ENCODE peak calls at places on chromosome 15, in nine cellular contexts. D is SK-N-SH, F is K562, Z is HepG2, H is endothelial cell of umbilical vein, O is stomach, R is sigmoid colon, V is spleen, N is HCT116. U is an unnamed sample.

GRCh38 chr15:40282144-40282869 is 557 bp downstream of the ANKRD63 start:
- DNase-seq in D (peak; percentile 86), F (peak; percentile 79), Z (peak; percentile 30), H (peak; percentile 31), O (peak; percentile 56), R (no peak), V (peak; percentile 92), N (no peak), U (no peak)

GRCh38 chr15:82146990-82147461 is 101.2 kb upstream of the MEX3B start:
- DNase-seq in D (no peak), F (peak; percentile 51), Z (peak; percentile 5), H (peak; percentile 93), O (no peak), R (no peak), V (no peak), N (peak; percentile 51), U (no peak)

GRCh38 chr15:64070965-64071851 is 22.4 kb downstream of the CIAO2A start:
- DNase-seq in D (no peak), F (peak; percentile 32), Z (peak; percentile 74), H (peak; percentile 86), O (peak; percentile 58), R (peak; percentile 90), V (no peak), N (no peak), U (no peak)

GRCh38 chr15:93047621-93048425 is 41.2 kb downstream of the RGMA start:
- DNase-seq in D (no peak), F (no peak), Z (no peak), H (no peak), O (no peak), R (no peak), V (no peak), N (no peak), U (no peak)

GRCh38 chr15:31325432-31325975 is 1.1 kb upstream of the KLF13 start:
- DNase-seq in D (peak; percentile 82), F (peak; percentile 28), Z (no peak), H (no peak), O (peak; percentile 64), R (peak; percentile 89), V (peak; percentile 96), N (no peak), U (peak; percentile 66)

GRCh38 chr15:80695099-80695910 is at the start of gene ABHD17C:
- DNase-seq in D (peak; percentile 92), F (peak; percentile 80), Z (peak; percentile 9), H (peak; percentile 51), O (peak; percentile 76), R (peak; percentile 72), V (peak; percentile 91), N (no peak), U (peak; percentile 65)

GRCh38 chr15:23467110-23467600 is 20.1 kb upstream of the GOLGA6L2 start:
- DNase-seq in D (peak; percentile 28), F (peak; percentile 29), Z (peak; percentile 23), H (peak; percentile 11), O (no peak), R (no peak), V (no peak), N (peak; percentile 24), U (no peak)

GRCh38 chr15:94760348-94760747 is 529.0 kb downstream of the MCTP2 start:
- DNase-seq in D (no peak), F (no peak), Z (no peak), H (no peak), O (no peak), R (no peak), V (no peak), N (no peak), U (no peak)

GRCh38 chr15:98853161-98853560 is 154.4 kb downstream of the PGPEP1L start:
- DNase-seq in D (peak; percentile 77), F (peak; percentile 50), Z (peak; percentile 29), H (peak; percentile 97), O (peak; percentile 90), R (peak; percentile 94), V (peak; percentile 90), N (peak; percentile 81), U (peak; percentile 89)
- TF ChIP-seq CTCF in D (no peak), F (no peak), Z (no peak), H (no peak), O (no peak), R (no peak), V (no peak), N (no peak), U (no peak)

GRCh38 chr15:101173233-101174119 is 78.4 kb downstream of the CHSY1 start:
- DNase-seq in D (no peak), F (no peak), Z (no peak), H (no peak), O (no peak), R (no peak), V (no peak), N (no peak), U (no peak)
- TF ChIP-seq POLR2AphosphoS5 in D (no peak), F (no peak), Z (no peak), H (no peak), O (no peak), R (no peak), V (no peak), N (peak; percentile 7), U (no peak)

DNA sequence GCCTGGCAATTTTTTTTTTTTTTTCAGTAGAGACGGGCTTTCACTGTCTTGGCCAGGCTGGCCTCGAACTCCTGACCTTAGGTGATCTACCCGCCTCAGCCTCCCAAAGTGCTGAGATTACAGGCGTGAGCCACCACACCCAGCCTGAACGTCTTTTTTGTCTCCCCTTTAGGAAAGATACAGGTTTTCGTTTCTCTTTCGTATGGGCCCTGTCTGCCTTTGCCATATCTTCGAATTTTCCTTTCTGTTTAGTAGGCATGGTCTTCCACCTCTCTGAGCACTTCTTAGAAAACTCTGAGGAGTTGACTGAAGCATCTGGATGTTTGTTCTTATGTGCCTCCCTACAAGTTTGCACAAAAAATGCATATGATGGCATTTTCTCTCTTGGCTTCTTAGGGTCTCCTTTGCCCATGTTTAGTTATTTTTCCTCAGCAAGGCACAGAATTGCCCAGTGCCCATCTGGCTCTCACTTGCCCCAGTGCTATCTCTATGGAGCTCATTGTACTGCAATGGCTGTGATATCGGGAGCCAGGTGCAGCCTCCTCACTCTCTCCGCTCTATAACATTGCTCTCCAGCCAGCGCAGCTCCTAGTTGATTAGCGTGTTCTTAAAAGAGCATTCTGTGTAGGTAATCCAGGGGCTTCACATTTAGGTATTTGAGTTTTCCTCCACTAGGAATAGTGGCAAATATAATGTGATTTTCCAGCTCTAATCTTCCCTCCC is 48.0 kb downstream of the ABHD2 start:
- DNase-seq in D (no peak), F (no peak), Z (no peak), H (no peak), O (no peak), R (no peak), V (no peak), N (no peak), U (no peak)
- H3K4me1 ChIP-seq in D (peaks cover 21% of the 10 kb centered on the region), F (no peaks in the 10 kb centered on the region), Z (peaks cover 100% of the 10 kb centered on the region), H (peaks cover 43% of the 10 kb centered on the region), O (peaks cover 99% of the 10 kb centered on the region), R (peaks cover 76% of the 10 kb centered on the region), V (peaks cover 99% of the 10 kb centered on the region), N (no peaks in the 10 kb centered on the region), U (peaks cover 24% of the 10 kb centered on the region)

DNA sequence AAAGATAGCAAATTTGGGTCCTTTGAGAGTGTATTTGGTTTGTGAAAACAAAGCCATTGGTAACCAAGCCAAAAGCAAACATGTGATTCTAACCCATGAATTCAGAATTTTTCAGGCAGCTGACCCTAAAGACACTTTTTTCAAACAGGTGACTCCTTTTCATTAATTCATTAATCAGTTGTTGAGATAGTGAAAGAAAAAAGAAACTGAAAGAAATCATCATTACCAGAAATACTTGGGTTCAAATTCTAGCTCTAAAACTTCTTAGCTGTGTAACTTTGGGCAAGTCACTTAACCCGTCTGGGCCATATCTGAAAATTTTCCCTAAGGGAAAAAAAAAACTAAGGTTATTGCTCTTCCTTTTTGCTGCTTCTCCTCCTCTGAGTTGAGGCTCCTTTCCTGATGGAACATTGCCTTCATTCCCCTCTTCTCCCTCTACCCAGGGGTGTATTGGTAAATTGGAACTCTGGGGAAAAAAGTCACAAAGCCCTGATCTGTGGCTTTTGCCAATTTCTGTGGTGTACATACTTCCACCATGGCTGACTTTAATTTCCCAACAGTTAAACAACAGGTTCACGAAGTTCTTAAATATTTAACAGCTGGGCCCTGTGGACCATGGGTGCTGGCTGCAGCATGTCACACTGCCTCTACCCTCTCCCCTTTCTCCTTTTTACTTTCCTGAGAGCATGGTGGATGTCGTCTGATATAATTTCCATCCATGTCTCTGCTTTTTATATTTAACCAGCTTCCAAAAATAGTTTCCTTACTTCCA is 120.3 kb downstream of the ASB7 start:
- DNase-seq in D (no peak), F (no peak), Z (no peak), H (no peak), O (no peak), R (no peak), V (no peak), N (no peak), U (no peak)
- TF ChIP-seq CTCF in D (no peak), F (no peak), Z (no peak), H (no peak), O (no peak), R (no peak), V (no peak), N (no peak), U (no peak)

GRCh38 chr15:52678468-52679231 is 538 bp downstream of the ATOSA start:
- DNase-seq in D (peak; percentile 70), F (peak; percentile 50), Z (peak; percentile 57), H (peak; percentile 80), O (peak; percentile 88), R (peak; percentile 87), V (peak; percentile 95), N (no peak), U (peak; percentile 79)
- TF ChIP-seq POLR2AphosphoS5 in D (no peak), F (no peak), Z (no peak), H (peak; percentile 24), O (no peak), R (peak; percentile 3), V (peak; percentile 63), N (no peak), U (peak; percentile 47)

GRCh38 chr15:70319466-70319865 is 221.7 kb upstream of the TLE3 start:
- DNase-seq in D (no peak), F (no peak), Z (no peak), H (no peak), O (no peak), R (no peak), V (no peak), N (no peak), U (no peak)
- H3K4me1 ChIP-seq in D (peaks cover 23% of the 10 kb centered on the region), F (no peaks in the 10 kb centered on the region), Z (no peaks in the 10 kb centered on the region), H (no peaks in the 10 kb centered on the region), O (peaks cover 61% of the 10 kb centered on the region), R (peaks cover 66% of the 10 kb centered on the region), V (peaks cover 60% of the 10 kb centered on the region), N (no peaks in the 10 kb centered on the region), U (peaks cover 24% of the 10 kb centered on the region)

GRCh38 chr15:38597221-38597800 is 32.7 kb upstream of the RASGRP1 start:
- DNase-seq in D (no peak), F (peak; percentile 17), Z (no peak), H (no peak), O (no peak), R (no peak), V (no peak), N (no peak), U (no peak)
- TF ChIP-seq CTCF in D (no peak), F (no peak), Z (no peak), H (no peak), O (no peak), R (no peak), V (no peak), N (no peak), U (no peak)

DNA sequence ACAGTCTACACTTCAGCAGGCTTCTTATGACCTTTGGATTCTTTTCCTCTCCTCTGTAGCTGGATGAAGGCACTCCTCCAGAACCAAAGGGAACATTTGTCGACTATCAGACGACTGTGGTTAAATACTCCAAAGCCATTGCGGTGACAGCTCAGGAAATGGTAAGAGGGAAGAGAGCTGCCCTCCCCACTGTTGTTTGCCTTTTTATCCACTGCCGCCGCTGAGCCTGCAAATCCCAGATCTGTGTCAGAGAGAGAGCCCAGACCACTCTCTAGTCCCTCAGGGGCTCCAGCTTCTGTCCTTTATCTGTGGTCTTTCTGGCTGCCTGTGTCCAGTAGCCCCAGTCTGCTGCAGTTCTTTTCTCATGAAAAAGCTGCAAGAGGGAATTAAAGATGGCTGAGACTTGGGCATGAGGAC is 261.5 kb upstream of the TPM1 start:
- DNase-seq in D (peak; percentile 82), F (no peak), Z (no peak), H (no peak), O (no peak), R (no peak), V (no peak), N (no peak), U (no peak)
- TF ChIP-seq POLR2AphosphoS5 in D (no peak), F (no peak), Z (no peak), H (no peak), O (no peak), R (no peak), V (no peak), N (no peak), U (no peak)